ENCODE peak calls at places on chromosomes 1 and 21, in seven cellular contexts. One of them, this sample, is unnamed.
A peak's percentile ranks its signal among the peaks of the same experiment; 100 is the strongest.

GRCh38 chr1:232844791-232845190 is 39.6 kb downstream of the MAP10 start:
- DNase-seq in HEK293T: no peak
- DNase-seq in neuronal stem cell: no peak
- DNase-seq in cardiac septum: no peak
- DNase-seq in T-cell: no peak
- DNase-seq in BJ: no peak
- DNase-seq in AG08395: no peak
- DNase-seq in this sample: no peak

GRCh38 chr1:41023279-41023990 is 1.9 kb upstream of the SLFNL1 start:
- DNase-seq in cardiac septum: no peak
- DNase-seq in T-cell: no peak
- DNase-seq in HEK293T: peak; percentile 52
- DNase-seq in BJ: no peak
- DNase-seq in neuronal stem cell: no peak
- DNase-seq in AG08395: peak; percentile 42
- DNase-seq in this sample: no peak

GRCh38 chr1:180424848-180425457 is 77.4 kb downstream of the ACBD6 start:
- DNase-seq in T-cell: no peak
- DNase-seq in AG08395: no peak
- DNase-seq in neuronal stem cell: peak; percentile 5
- DNase-seq in cardiac septum: no peak
- DNase-seq in HEK293T: peak; percentile 28
- DNase-seq in BJ: no peak
- DNase-seq in this sample: peak; percentile 66

GRCh38 chr1:64186138-64186897 is 17.1 kb upstream of the UBE2U start:
- DNase-seq in T-cell: no peak
- DNase-seq in cardiac septum: no peak
- DNase-seq in BJ: no peak
- DNase-seq in HEK293T: no peak
- DNase-seq in neuronal stem cell: no peak
- DNase-seq in AG08395: no peak
- DNase-seq in this sample: no peak

GRCh38 chr1:14552246-14552970 is 46.1 kb upstream of the KAZN start:
- DNase-seq in HEK293T: no peak
- DNase-seq in BJ: no peak
- DNase-seq in neuronal stem cell: no peak
- DNase-seq in T-cell: no peak
- DNase-seq in cardiac septum: no peak
- DNase-seq in AG08395: no peak
- DNase-seq in this sample: peak; percentile 14

GRCh38 chr1:17725084-17725718 is 29.9 kb upstream of the ACTL8 start:
- DNase-seq in T-cell: no peak
- DNase-seq in AG08395: no peak
- DNase-seq in HEK293T: no peak
- DNase-seq in cardiac septum: no peak
- DNase-seq in neuronal stem cell: no peak
- DNase-seq in BJ: no peak
- DNase-seq in this sample: no peak

GRCh38 chr1:234978397-234979291 is 150.0 kb downstream of the TOMM20 start:
- DNase-seq in BJ: no peak
- DNase-seq in cardiac septum: peak; percentile 76
- DNase-seq in T-cell: peak; percentile 48
- DNase-seq in AG08395: no peak
- DNase-seq in neuronal stem cell: no peak
- DNase-seq in HEK293T: no peak
- DNase-seq in this sample: no peak

GRCh38 chr21:21712761-21713558 is 714.8 kb downstream of the NCAM2 start:
- DNase-seq in T-cell: no peak
- DNase-seq in BJ: peak; percentile 26
- DNase-seq in AG08395: peak; percentile 18
- DNase-seq in cardiac septum: no peak
- DNase-seq in neuronal stem cell: no peak
- DNase-seq in HEK293T: no peak
- DNase-seq in this sample: no peak

GRCh38 chr1:222794656-222795474 is 20.0 kb upstream of the DISP1 start:
- DNase-seq in T-cell: no peak
- DNase-seq in HEK293T: no peak
- DNase-seq in cardiac septum: no peak
- DNase-seq in neuronal stem cell: no peak
- DNase-seq in AG08395: no peak
- DNase-seq in BJ: no peak
- DNase-seq in this sample: no peak